ENCODE peak calls at places on chromosomes 4 and X, in seven cellular contexts. One of them, this sample, is unnamed.

GRCh38 chrX:148536961-148537360 is 36.5 kb downstream of the AFF2 start:
- ATAC-seq in activated CD8-positive, alpha-beta T cell treated with anti-CD3 and anti-CD28 coated beads for 36 hours: no peak
- ATAC-seq in right lobe of liver: no peak
- ATAC-seq in naive thymus-derived CD8-positive, alpha-beta T cell: no peak
- ATAC-seq in CD8-positive, alpha-beta T cell: no peak
- ATAC-seq in right cardiac atrium: no peak
- ATAC-seq in heart right ventricle: no peak
- ATAC-seq in this sample: no peak

GRCh38 chrX:129144172-129145038 is 378.9 kb downstream of the SMARCA1 start:
- ATAC-seq in heart right ventricle: no peak
- ATAC-seq in right cardiac atrium: no peak
- ATAC-seq in CD8-positive, alpha-beta T cell: no peak
- ATAC-seq in right lobe of liver: peak
- ATAC-seq in naive thymus-derived CD8-positive, alpha-beta T cell: no peak
- ATAC-seq in activated CD8-positive, alpha-beta T cell treated with anti-CD3 and anti-CD28 coated beads for 36 hours: no peak
- ATAC-seq in this sample: no peak

GRCh38 chr4:26326791-26327190 is 6.0 kb downstream of the RBPJ start:
- ATAC-seq in naive thymus-derived CD8-positive, alpha-beta T cell: no peak
- ATAC-seq in CD8-positive, alpha-beta T cell: no peak
- ATAC-seq in heart right ventricle: no peak
- ATAC-seq in right lobe of liver: no peak
- ATAC-seq in activated CD8-positive, alpha-beta T cell treated with anti-CD3 and anti-CD28 coated beads for 36 hours: no peak
- ATAC-seq in right cardiac atrium: no peak
- ATAC-seq in this sample: no peak

GRCh38 chr4:95761871-95762270 is 78.0 kb upstream of the PDHA2 start:
- ATAC-seq in right cardiac atrium: no peak
- ATAC-seq in heart right ventricle: no peak
- ATAC-seq in activated CD8-positive, alpha-beta T cell treated with anti-CD3 and anti-CD28 coated beads for 36 hours: no peak
- ATAC-seq in naive thymus-derived CD8-positive, alpha-beta T cell: no peak
- ATAC-seq in right lobe of liver: no peak
- ATAC-seq in CD8-positive, alpha-beta T cell: no peak
- ATAC-seq in this sample: no peak

GRCh38 chr4:106063009-106063408 is 167.7 kb downstream of the NPNT start:
- ATAC-seq in CD8-positive, alpha-beta T cell: no peak
- ATAC-seq in activated CD8-positive, alpha-beta T cell treated with anti-CD3 and anti-CD28 coated beads for 36 hours: no peak
- ATAC-seq in right cardiac atrium: no peak
- ATAC-seq in right lobe of liver: no peak
- ATAC-seq in heart right ventricle: no peak
- ATAC-seq in naive thymus-derived CD8-positive, alpha-beta T cell: no peak
- ATAC-seq in this sample: no peak

GRCh38 chr4:71833175-71833900 is 49.5 kb upstream of the GC start:
- ATAC-seq in activated CD8-positive, alpha-beta T cell treated with anti-CD3 and anti-CD28 coated beads for 36 hours: no peak
- ATAC-seq in right cardiac atrium: peak
- ATAC-seq in heart right ventricle: no peak
- ATAC-seq in naive thymus-derived CD8-positive, alpha-beta T cell: no peak
- ATAC-seq in right lobe of liver: no peak
- ATAC-seq in CD8-positive, alpha-beta T cell: no peak
- ATAC-seq in this sample: no peak

GRCh38 chr4:139761461-139761860 is 95.8 kb downstream of the MGST2 start:
- ATAC-seq in naive thymus-derived CD8-positive, alpha-beta T cell: no peak
- ATAC-seq in heart right ventricle: no peak
- ATAC-seq in right lobe of liver: peak
- ATAC-seq in CD8-positive, alpha-beta T cell: no peak
- ATAC-seq in activated CD8-positive, alpha-beta T cell treated with anti-CD3 and anti-CD28 coated beads for 36 hours: peak
- ATAC-seq in right cardiac atrium: no peak
- ATAC-seq in this sample: no peak

GRCh38 chrX:119067023-119067739 is 5.6 kb upstream of the CT47C1 start:
- ATAC-seq in CD8-positive, alpha-beta T cell: peak
- ATAC-seq in right lobe of liver: peak
- ATAC-seq in right cardiac atrium: peak
- ATAC-seq in activated CD8-positive, alpha-beta T cell treated with anti-CD3 and anti-CD28 coated beads for 36 hours: peak
- ATAC-seq in naive thymus-derived CD8-positive, alpha-beta T cell: peak
- ATAC-seq in heart right ventricle: peak
- ATAC-seq in this sample: peak

GRCh38 chrX:104659037-104659744 is 93.2 kb downstream of the IL1RAPL2 start:
- ATAC-seq in heart right ventricle: no peak
- ATAC-seq in right cardiac atrium: no peak
- ATAC-seq in CD8-positive, alpha-beta T cell: no peak
- ATAC-seq in activated CD8-positive, alpha-beta T cell treated with anti-CD3 and anti-CD28 coated beads for 36 hours: no peak
- ATAC-seq in naive thymus-derived CD8-positive, alpha-beta T cell: no peak
- ATAC-seq in right lobe of liver: peak
- ATAC-seq in this sample: no peak

GRCh38 chr4:138445098-138445497 is 202.9 kb upstream of the SLC7A11 start:
- ATAC-seq in right cardiac atrium: no peak
- ATAC-seq in naive thymus-derived CD8-positive, alpha-beta T cell: no peak
- ATAC-seq in CD8-positive, alpha-beta T cell: no peak
- ATAC-seq in activated CD8-positive, alpha-beta T cell treated with anti-CD3 and anti-CD28 coated beads for 36 hours: no peak
- ATAC-seq in right lobe of liver: no peak
- ATAC-seq in heart right ventricle: no peak
- ATAC-seq in this sample: no peak

GRCh38 chrX:50596056-50596455 is 125.4 kb upstream of the DGKK start:
- ATAC-seq in activated CD8-positive, alpha-beta T cell treated with anti-CD3 and anti-CD28 coated beads for 36 hours: no peak
- ATAC-seq in right lobe of liver: no peak
- ATAC-seq in CD8-positive, alpha-beta T cell: no peak
- ATAC-seq in heart right ventricle: no peak
- ATAC-seq in right cardiac atrium: no peak
- ATAC-seq in naive thymus-derived CD8-positive, alpha-beta T cell: no peak
- ATAC-seq in this sample: no peak

GRCh38 chr4:186167605-186168004 is 23.8 kb upstream of the CYP4V2 start:
- ATAC-seq in right cardiac atrium: no peak
- ATAC-seq in right lobe of liver: peak
- ATAC-seq in heart right ventricle: no peak
- ATAC-seq in activated CD8-positive, alpha-beta T cell treated with anti-CD3 and anti-CD28 coated beads for 36 hours: no peak
- ATAC-seq in CD8-positive, alpha-beta T cell: no peak
- ATAC-seq in naive thymus-derived CD8-positive, alpha-beta T cell: no peak
- ATAC-seq in this sample: no peak

GRCh38 chr4:86950835-86951525 is 16.2 kb downstream of the AFF1 start:
- ATAC-seq in activated CD8-positive, alpha-beta T cell treated with anti-CD3 and anti-CD28 coated beads for 36 hours: no peak
- ATAC-seq in naive thymus-derived CD8-positive, alpha-beta T cell: no peak
- ATAC-seq in heart right ventricle: no peak
- ATAC-seq in right lobe of liver: peak
- ATAC-seq in right cardiac atrium: no peak
- ATAC-seq in CD8-positive, alpha-beta T cell: no peak
- ATAC-seq in this sample: no peak

GRCh38 chr4:107843394-107843793 is 18.7 kb downstream of the SGMS2 start:
- ATAC-seq in CD8-positive, alpha-beta T cell: no peak
- ATAC-seq in naive thymus-derived CD8-positive, alpha-beta T cell: no peak
- ATAC-seq in right lobe of liver: peak
- ATAC-seq in heart right ventricle: no peak
- ATAC-seq in activated CD8-positive, alpha-beta T cell treated with anti-CD3 and anti-CD28 coated beads for 36 hours: no peak
- ATAC-seq in right cardiac atrium: peak
- ATAC-seq in this sample: no peak

GRCh38 chr4:185112104-185112503 is 31.0 kb upstream of the SLC25A4 start:
- ATAC-seq in heart right ventricle: peak
- ATAC-seq in naive thymus-derived CD8-positive, alpha-beta T cell: no peak
- ATAC-seq in CD8-positive, alpha-beta T cell: no peak
- ATAC-seq in right lobe of liver: peak
- ATAC-seq in right cardiac atrium: peak
- ATAC-seq in activated CD8-positive, alpha-beta T cell treated with anti-CD3 and anti-CD28 coated beads for 36 hours: peak
- ATAC-seq in this sample: peak

GRCh38 chr4:173546776-173547175 is 16.7 kb upstream of the HAND2 start:
- ATAC-seq in activated CD8-positive, alpha-beta T cell treated with anti-CD3 and anti-CD28 coated beads for 36 hours: no peak
- ATAC-seq in naive thymus-derived CD8-positive, alpha-beta T cell: no peak
- ATAC-seq in right cardiac atrium: peak
- ATAC-seq in heart right ventricle: no peak
- ATAC-seq in CD8-positive, alpha-beta T cell: no peak
- ATAC-seq in right lobe of liver: no peak
- ATAC-seq in this sample: no peak

GRCh38 chrX:63430026-63430425 is 78.9 kb upstream of the SPIN4 start:
- ATAC-seq in naive thymus-derived CD8-positive, alpha-beta T cell: no peak
- ATAC-seq in CD8-positive, alpha-beta T cell: no peak
- ATAC-seq in heart right ventricle: no peak
- ATAC-seq in right lobe of liver: no peak
- ATAC-seq in activated CD8-positive, alpha-beta T cell treated with anti-CD3 and anti-CD28 coated beads for 36 hours: no peak
- ATAC-seq in right cardiac atrium: no peak
- ATAC-seq in this sample: no peak

GRCh38 chrX:40088803-40089540 is 8.8 kb downstream of the BCOR start:
- ATAC-seq in activated CD8-positive, alpha-beta T cell treated with anti-CD3 and anti-CD28 coated beads for 36 hours: no peak
- ATAC-seq in heart right ventricle: no peak
- ATAC-seq in naive thymus-derived CD8-positive, alpha-beta T cell: peak
- ATAC-seq in right lobe of liver: no peak
- ATAC-seq in right cardiac atrium: no peak
- ATAC-seq in CD8-positive, alpha-beta T cell: no peak
- ATAC-seq in this sample: no peak

GRCh38 chr4:99088485-99089365 is at the start of gene ADH5:
- ATAC-seq in CD8-positive, alpha-beta T cell: peak
- ATAC-seq in activated CD8-positive, alpha-beta T cell treated with anti-CD3 and anti-CD28 coated beads for 36 hours: peak
- ATAC-seq in right lobe of liver: peak
- ATAC-seq in naive thymus-derived CD8-positive, alpha-beta T cell: peak
- ATAC-seq in right cardiac atrium: peak
- ATAC-seq in heart right ventricle: peak
- ATAC-seq in this sample: peak